ENCODE peak calls at places on chromosomes 3 and 15, in four cellular contexts. One of them, this sample, is unnamed. For H3K36me3, the result is how much of the 10 kb centered on the place peaks cover.

GRCh38 chr3:48301814-48302194 is 31.7 kb downstream of the SPINK8 start:
- DNase-seq in gastrocnemius medialis: peak
- DNase-seq in endothelial cell of umbilical vein: no peak
- DNase-seq in GM12878: no peak
- DNase-seq in this sample: no peak

GRCh38 chr3:143769663-143770062 is 78.6 kb downstream of the SLC9A9 start:
- DNase-seq in endothelial cell of umbilical vein: no peak
- DNase-seq in GM12878: no peak
- DNase-seq in gastrocnemius medialis: no peak
- DNase-seq in this sample: no peak

GRCh38 chr15:48520376-48521155 is 124.9 kb downstream of the FBN1 start:
- DNase-seq in gastrocnemius medialis: no peak
- DNase-seq in endothelial cell of umbilical vein: peak
- DNase-seq in GM12878: no peak
- DNase-seq in this sample: no peak

GRCh38 chr3:52347716-52348635 is 31.9 kb downstream of the DNAH1 start:
- DNase-seq in endothelial cell of umbilical vein: no peak
- DNase-seq in GM12878: no peak
- DNase-seq in gastrocnemius medialis: no peak
- DNase-seq in this sample: no peak

GRCh38 chr3:79564192-79564591 is 203.6 kb downstream of the ROBO1 start:
- DNase-seq in GM12878: no peak
- DNase-seq in gastrocnemius medialis: no peak
- DNase-seq in endothelial cell of umbilical vein: no peak
- DNase-seq in this sample: no peak

GRCh38 chr3:48411606-48412374 is 18.1 kb downstream of the PLXNB1 start:
- DNase-seq in GM12878: no peak
- DNase-seq in endothelial cell of umbilical vein: no peak
- DNase-seq in gastrocnemius medialis: no peak
- DNase-seq in this sample: no peak

GRCh38 chr3:70531063-70531657 is 218.7 kb upstream of the MDFIC2 start:
- DNase-seq in endothelial cell of umbilical vein: peak
- DNase-seq in gastrocnemius medialis: no peak
- DNase-seq in GM12878: no peak
- DNase-seq in this sample: no peak

GRCh38 chr15:68316061-68316804 is 38.7 kb downstream of the FEM1B start:
- DNase-seq in gastrocnemius medialis: no peak
- DNase-seq in GM12878: no peak
- DNase-seq in endothelial cell of umbilical vein: peak
- DNase-seq in this sample: no peak

GRCh38 chr3:185164428-185165217 is 11.8 kb upstream of the C3orf70 start:
- DNase-seq in GM12878: no peak
- DNase-seq in endothelial cell of umbilical vein: no peak
- DNase-seq in gastrocnemius medialis: no peak
- DNase-seq in this sample: no peak

GRCh38 chr15:51077565-51078153 is 17.0 kb downstream of the TNFAIP8L3 start:
- DNase-seq in endothelial cell of umbilical vein: peak
- DNase-seq in gastrocnemius medialis: peak
- DNase-seq in GM12878: peak
- DNase-seq in this sample: no peak

GRCh38 chr3:123342631-123343080 is 106.2 kb downstream of the ADCY5 start:
- DNase-seq in GM12878: no peak
- DNase-seq in endothelial cell of umbilical vein: no peak
- DNase-seq in gastrocnemius medialis: no peak
- DNase-seq in this sample: no peak

GRCh38 chr3:193640728-193641127 is 47.7 kb downstream of the OPA1 start:
- DNase-seq in GM12878: no peak
- DNase-seq in gastrocnemius medialis: no peak
- DNase-seq in endothelial cell of umbilical vein: no peak
- DNase-seq in this sample: no peak

GRCh38 chr15:33565099-33565498 is 254.3 kb downstream of the RYR3 start:
- DNase-seq in gastrocnemius medialis: no peak
- DNase-seq in endothelial cell of umbilical vein: peak
- DNase-seq in GM12878: no peak
- DNase-seq in this sample: no peak

GRCh38 chr15:66986951-66987350 is 78.5 kb upstream of the SMAD3 start:
- DNase-seq in gastrocnemius medialis: no peak
- DNase-seq in GM12878: no peak
- DNase-seq in endothelial cell of umbilical vein: no peak
- DNase-seq in this sample: no peak

GRCh38 chr3:126034481-126035361 is 49.2 kb downstream of the SLC41A3 start:
- DNase-seq in GM12878: no peak
- DNase-seq in gastrocnemius medialis: no peak
- DNase-seq in endothelial cell of umbilical vein: no peak
- DNase-seq in this sample: no peak

GRCh38 chr3:189712906-189713483 is 81.8 kb downstream of the TP63 start:
- DNase-seq in GM12878: no peak
- DNase-seq in endothelial cell of umbilical vein: no peak
- DNase-seq in gastrocnemius medialis: no peak
- DNase-seq in this sample: no peak

GRCh38 chr15:58738051-58738707 is 11.3 kb downstream of the ADAM10 start:
- DNase-seq in gastrocnemius medialis: no peak
- DNase-seq in endothelial cell of umbilical vein: peak
- DNase-seq in GM12878: no peak
- DNase-seq in this sample: no peak

GRCh38 chr15:83926116-83926515 is 272.2 kb downstream of the ADAMTSL3 start:
- DNase-seq in gastrocnemius medialis: no peak
- DNase-seq in endothelial cell of umbilical vein: no peak
- DNase-seq in GM12878: no peak
- DNase-seq in this sample: no peak

GRCh38 chr15:63502137-63502801 is 2.1 kb upstream of the USP3 start:
- DNase-seq in endothelial cell of umbilical vein: peak
- DNase-seq in GM12878: no peak
- DNase-seq in gastrocnemius medialis: no peak
- DNase-seq in this sample: no peak

GRCh38 chr3:24299801-24300626 is 194.6 kb downstream of the THRB start:
- DNase-seq in endothelial cell of umbilical vein: peak
- DNase-seq in gastrocnemius medialis: no peak
- DNase-seq in GM12878: no peak
- DNase-seq in this sample: no peak

GRCh38 chr15:31271224-31271635 is 55.4 kb upstream of the KLF13 start:
- DNase-seq in gastrocnemius medialis: no peak
- DNase-seq in endothelial cell of umbilical vein: no peak
- DNase-seq in GM12878: no peak
- DNase-seq in this sample: no peak

GRCh38 chr15:90232196-90232595 is 1.5 kb downstream of the CIB1 start:
- DNase-seq in endothelial cell of umbilical vein: no peak
- DNase-seq in gastrocnemius medialis: no peak
- DNase-seq in GM12878: no peak
- DNase-seq in this sample: no peak

DNA sequence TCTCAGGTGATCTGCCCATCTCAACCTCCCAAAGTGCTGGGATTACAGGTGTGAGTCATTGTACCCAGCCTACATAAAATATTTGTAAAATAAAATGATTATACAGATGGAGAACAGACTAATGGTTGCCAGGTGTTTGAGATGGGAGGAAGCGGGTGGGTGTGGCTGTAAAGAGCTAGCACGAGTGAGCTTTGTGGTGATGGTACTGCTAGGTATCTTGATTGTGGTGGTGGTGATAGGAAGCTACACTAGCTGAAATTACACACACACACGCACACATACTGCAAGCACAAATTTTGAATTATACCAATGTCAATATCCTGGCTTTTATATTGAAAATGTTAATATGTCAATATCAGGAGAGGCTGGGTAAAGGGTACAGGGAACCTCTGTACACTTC is 5.4 kb downstream of the PGPEP1L start:
- DNase-seq in endothelial cell of umbilical vein: no peak
- DNase-seq in GM12878: no peak
- DNase-seq in gastrocnemius medialis: no peak
- DNase-seq in this sample: no peak
- H3K36me3 ChIP-seq in endothelial cell of umbilical vein: under half
- H3K36me3 ChIP-seq in GM12878: under half
- H3K36me3 ChIP-seq in gastrocnemius medialis: under half
- H3K36me3 ChIP-seq in this sample: under half

GRCh38 chr3:46948830-46949671 is 27.5 kb downstream of the CCDC12 start:
- DNase-seq in endothelial cell of umbilical vein: no peak
- DNase-seq in gastrocnemius medialis: no peak
- DNase-seq in GM12878: no peak
- DNase-seq in this sample: no peak
- H3K4me3 ChIP-seq in endothelial cell of umbilical vein: no peak
- H3K4me3 ChIP-seq in gastrocnemius medialis: no peak
- H3K4me3 ChIP-seq in GM12878: peak
- H3K4me3 ChIP-seq in this sample: no peak

GRCh38 chr3:97895216-97895615 is 73.4 kb downstream of the CRYBG3 start:
- DNase-seq in GM12878: peak
- DNase-seq in gastrocnemius medialis: no peak
- DNase-seq in endothelial cell of umbilical vein: no peak
- DNase-seq in this sample: no peak
- H3K36me3 ChIP-seq in GM12878: under half
- H3K36me3 ChIP-seq in gastrocnemius medialis: under half
- H3K36me3 ChIP-seq in endothelial cell of umbilical vein: under half
- H3K36me3 ChIP-seq in this sample: under half

GRCh38 chr3:64667138-64667537 is 20.7 kb downstream of the ADAMTS9 start:
- DNase-seq in GM12878: no peak
- DNase-seq in gastrocnemius medialis: no peak
- DNase-seq in endothelial cell of umbilical vein: no peak
- DNase-seq in this sample: no peak
- H3K4me3 ChIP-seq in GM12878: no peak
- H3K4me3 ChIP-seq in gastrocnemius medialis: no peak
- H3K4me3 ChIP-seq in endothelial cell of umbilical vein: no peak
- H3K4me3 ChIP-seq in this sample: no peak

DNA sequence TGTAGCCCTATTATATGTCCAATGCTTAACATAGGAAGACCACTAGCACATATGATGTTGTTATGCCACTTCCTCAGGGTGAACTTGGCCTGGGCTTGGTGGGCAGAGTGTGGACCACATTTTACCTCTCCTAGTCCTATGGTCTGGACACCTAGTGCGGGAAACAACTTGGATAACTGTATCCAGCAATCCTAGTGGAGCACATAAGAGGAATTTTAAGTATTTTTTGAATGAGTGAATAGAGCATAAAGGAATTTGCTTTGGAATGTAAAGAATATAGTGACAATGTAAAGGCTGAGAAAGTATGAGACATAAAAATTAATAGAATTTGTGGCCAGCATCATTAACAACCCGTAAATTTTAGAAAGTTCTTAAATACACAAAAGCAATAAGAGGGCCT is 528.9 kb downstream of the IGSF11 start:
- DNase-seq in endothelial cell of umbilical vein: no peak
- DNase-seq in GM12878: no peak
- DNase-seq in gastrocnemius medialis: no peak
- DNase-seq in this sample: no peak
- H3K36me3 ChIP-seq in endothelial cell of umbilical vein: under half
- H3K36me3 ChIP-seq in GM12878: under half
- H3K36me3 ChIP-seq in gastrocnemius medialis: under half
- H3K36me3 ChIP-seq in this sample: under half

This sample was measured in esophagus squamous epithelium.